ENCODE peak calls at places on chromosome X, in six cellular contexts. C is fibroblast of mammary gland; V is heart right ventricle; E is CD4-positive, alpha-beta T cell; J is kidney; D is MCF 10A. L is an unnamed sample.

GRCh38 chrX:12210196-12210815 is 72.0 kb downstream of the FRMPD4 start:
- DNase-seq in C (peak; percentile 87), E (no peak), V (peak; percentile 5), D (peak; percentile 65), J (no peak), L (no peak)

GRCh38 chrX:17047224-17047623 is 100.8 kb downstream of the REPS2 start:
- DNase-seq in C (no peak), J (no peak), D (no peak), V (no peak), E (no peak), L (no peak)

GRCh38 chrX:45735571-45735970 is 534.9 kb upstream of the DIPK2B start:
- DNase-seq in J (no peak), D (no peak), C (peak; percentile 53), V (no peak), E (no peak), L (no peak)

GRCh38 chrX:34578237-34578636 is 78.8 kb downstream of the TMEM47 start:
- DNase-seq in V (peak; percentile 4), E (no peak), J (no peak), D (peak; percentile 51), C (peak; percentile 62), L (no peak)

GRCh38 chrX:51802917-51803688 is 59.9 kb downstream of the GSPT2 start:
- DNase-seq in V (peak; percentile 23), C (peak; percentile 63), E (peak; percentile 47), J (no peak), D (peak; percentile 53), L (peak; percentile 75)

GRCh38 chrX:1440506-1440905 is 12.2 kb downstream of the ASMTL start:
- DNase-seq in C (no peak), E (peak; percentile 11), D (no peak), J (peak; percentile 17), V (no peak), L (no peak)

GRCh38 chrX:38061335-38061734 is 55.0 kb downstream of the SYTL5 start:
- DNase-seq in C (peak; percentile 49), E (no peak), J (no peak), V (no peak), D (peak; percentile 35), L (no peak)

GRCh38 chrX:70044541-70045245 is 5.0 kb downstream of the AWAT2 start:
- DNase-seq in J (no peak), D (no peak), V (no peak), E (no peak), C (peak; percentile 34), L (no peak)

GRCh38 chrX:12721042-12721441 is 70.2 kb upstream of the PRPS2 start:
- DNase-seq in C (no peak), D (no peak), J (no peak), V (no peak), E (no peak), L (no peak)

GRCh38 chrX:85108165-85108564 is 104.5 kb downstream of the APOOL start:
- DNase-seq in V (no peak), D (no peak), J (no peak), C (peak; percentile 34), E (no peak), L (no peak)

GRCh38 chrX:129772796-129773431 is 6.8 kb upstream of the SASH3 start:
- DNase-seq in J (peak; percentile 80), V (peak; percentile 42), E (no peak), C (no peak), D (no peak), L (peak; percentile 64)

GRCh38 chrX:119617511-119618164 is 11.4 kb upstream of the NKRF start:
- DNase-seq in C (no peak), J (no peak), D (no peak), E (no peak), V (no peak), L (no peak)

GRCh38 chrX:34365482-34365881 is 233.4 kb upstream of the FAM47A start:
- DNase-seq in C (peak; percentile 38), D (peak; percentile 59), J (no peak), V (no peak), E (no peak), L (no peak)

GRCh38 chrX:78199851-78200250 is 60.4 kb upstream of the TAF9B start:
- DNase-seq in E (no peak), V (no peak), D (peak; percentile 39), C (peak; percentile 18), J (no peak), L (peak; percentile 12)

GRCh38 chrX:130055103-130055502 is 55.2 kb downstream of the ELF4 start:
- DNase-seq in D (no peak), E (no peak), V (no peak), J (no peak), C (peak; percentile 35), L (no peak)

GRCh38 chrX:8194216-8194615 is 23.1 kb upstream of the VCX2 start:
- DNase-seq in E (no peak), C (no peak), J (no peak), D (peak; percentile 12), V (no peak), L (no peak)

GRCh38 chrX:117972681-117973080 is 143.9 kb downstream of the KLHL13 start:
- DNase-seq in E (no peak), C (no peak), J (no peak), D (no peak), V (peak; percentile 4), L (no peak)

GRCh38 chrX:50684871-50685270 is 129.1 kb downstream of the SHROOM4 start:
- DNase-seq in J (no peak), C (no peak), D (no peak), V (no peak), E (no peak), L (no peak)

GRCh38 chrX:50677789-50678188 is 136.2 kb downstream of the SHROOM4 start:
- DNase-seq in V (no peak), C (no peak), J (no peak), D (no peak), E (no peak), L (no peak)

DNA sequence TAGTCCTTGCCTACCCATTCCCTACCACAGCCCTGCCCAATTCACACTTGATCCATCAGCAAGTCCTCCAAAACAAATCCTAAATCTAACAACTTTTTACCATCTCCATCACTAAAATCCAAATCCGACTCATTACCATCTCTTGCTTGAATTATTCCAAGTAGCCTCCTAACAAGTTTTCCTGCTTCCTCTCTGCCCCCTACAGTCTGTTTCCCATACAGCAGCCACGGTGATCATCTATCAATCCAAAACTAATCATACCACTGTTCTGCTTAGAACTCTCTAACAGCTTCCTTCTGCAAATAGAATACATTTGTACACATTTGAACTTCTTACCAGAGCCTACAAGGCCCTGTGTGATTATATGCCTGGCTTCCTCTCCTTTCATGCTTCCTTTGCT is 133.0 kb downstream of the SHROOM4 start:
- DNase-seq in C (no peak), V (no peak), E (no peak), D (peak; percentile 5), J (no peak), L (no peak)
- TF ChIP-seq CTCF in C (peak; percentile 42), V (no peak), E (no peak), D (peak; percentile 24), J (peak; percentile 18), L (no peak)

DNA sequence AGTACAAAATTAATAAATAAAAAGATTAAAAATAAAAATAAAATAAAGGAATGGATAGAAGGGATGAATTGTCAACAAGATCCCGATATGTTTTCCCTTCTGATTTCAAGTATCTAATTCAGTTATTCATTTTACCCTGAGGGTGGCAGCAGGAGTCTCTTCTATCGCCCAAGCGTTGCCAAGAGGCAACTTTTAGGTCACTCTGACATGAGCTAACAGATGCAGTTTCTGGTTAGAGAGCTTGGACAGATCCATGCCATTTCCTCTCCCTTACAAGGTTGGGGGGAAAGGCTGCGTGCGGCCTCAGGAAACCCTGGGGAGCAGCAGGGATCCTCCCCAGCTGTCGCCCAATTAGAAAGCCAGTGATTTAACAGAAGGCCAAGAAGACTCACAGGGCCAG is 35.3 kb upstream of the WAS start:
- DNase-seq in D (peak; percentile 27), J (no peak), E (peak; percentile 32), C (peak; percentile 63), V (peak; percentile 25), L (peak; percentile 43)
- TF ChIP-seq CTCF in D (no peak), J (peak; percentile 36), E (peak; percentile 51), C (peak; percentile 35), V (no peak), L (peak; percentile 25)

GRCh38 chrX:55640854-55641253 is 17.7 kb downstream of the FOXR2 start:
- DNase-seq in J (no peak), V (no peak), E (no peak), D (no peak), C (no peak), L (no peak)
- TF ChIP-seq CTCF in J (no peak), V (no peak), E (no peak), D (no peak), C (no peak), L (no peak)

GRCh38 chrX:134780908-134781307 is 122.6 kb upstream of the PLAC1 start:
- DNase-seq in V (no peak), D (no peak), C (no peak), E (no peak), J (no peak), L (no peak)
- TF ChIP-seq CTCF in V (no peak), D (no peak), C (no peak), E (no peak), J (no peak), L (no peak)

DNA sequence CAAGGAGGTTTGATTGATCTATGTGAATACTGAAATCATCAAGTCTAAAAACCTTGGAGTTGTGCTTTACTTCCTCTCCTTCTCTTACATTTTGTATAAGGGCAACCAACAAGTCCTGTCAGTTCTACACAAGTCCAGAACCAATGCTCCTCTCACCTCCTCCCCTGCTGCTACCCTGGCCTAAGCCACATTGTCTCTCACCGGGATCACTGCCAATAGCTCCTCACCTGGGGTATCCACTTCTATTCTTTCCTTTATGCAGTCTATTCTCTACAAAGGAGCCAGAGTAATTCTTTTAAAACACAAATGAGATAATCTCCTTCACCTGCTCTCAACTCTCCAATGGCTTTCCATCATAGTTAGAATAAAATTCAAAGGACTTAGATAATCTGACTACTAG is 13.3 kb upstream of the ARHGEF6 start:
- DNase-seq in E (no peak), D (no peak), J (no peak), C (no peak), V (no peak), L (no peak)
- TF ChIP-seq CTCF in E (no peak), D (no peak), J (no peak), C (no peak), V (no peak), L (no peak)

DNA sequence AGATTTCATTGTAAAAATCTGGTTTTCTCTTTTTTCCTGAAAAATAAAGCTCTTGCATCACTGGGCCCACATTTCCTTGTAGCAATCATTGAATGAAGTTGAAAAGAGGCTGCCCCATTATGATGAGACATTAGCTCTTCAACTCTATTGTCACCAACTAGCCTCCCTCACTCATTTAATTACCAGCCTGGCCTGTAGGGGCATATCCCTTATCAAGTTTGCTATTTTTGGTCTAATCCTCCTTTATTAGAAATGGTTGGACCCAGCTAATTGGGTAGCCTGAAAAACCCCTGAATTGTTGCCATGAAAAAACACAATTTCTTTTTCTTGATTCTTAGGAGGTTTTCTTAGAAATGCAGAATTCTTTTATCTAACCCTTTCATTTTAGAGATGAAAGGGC is 164.6 kb upstream of the CASK start:
- DNase-seq in C (no peak), V (no peak), D (no peak), E (no peak), J (no peak), L (no peak)
- TF ChIP-seq CTCF in C (peak; percentile 2), V (no peak), D (no peak), E (no peak), J (no peak), L (no peak)

DNA sequence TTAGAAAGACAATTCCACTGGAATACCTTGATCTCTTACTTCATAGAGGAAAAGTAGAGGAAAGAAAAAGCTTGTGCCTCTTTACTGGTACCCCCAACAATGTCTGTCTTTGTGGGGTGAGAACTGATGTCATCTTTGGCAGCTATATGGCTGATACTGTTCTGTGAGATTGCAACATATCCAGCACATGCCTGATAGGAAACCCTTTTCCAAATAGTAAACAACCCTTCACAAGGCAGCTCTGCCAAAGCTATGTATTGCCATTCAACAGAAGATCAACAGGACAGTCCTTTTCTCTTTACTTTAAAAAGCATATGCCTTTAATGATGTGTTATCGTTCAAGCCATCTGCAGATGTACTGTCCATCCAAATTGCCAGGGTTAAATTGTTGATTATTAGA is 105.9 kb downstream of the IL1RAPL1 start:
- DNase-seq in D (no peak), C (no peak), E (no peak), V (no peak), J (no peak), L (no peak)
- TF ChIP-seq CTCF in D (no peak), C (no peak), E (no peak), V (no peak), J (no peak), L (no peak)